ENCODE peak calls at places on chromosome 3, in seven cellular contexts. B, X, A, N, W, R and K are unnamed samples. For H3K4me1 and H3K36me3, the result is how much of the 10 kb centered on the place peaks cover.

GRCh38 chr3:20546636-20547035 is 360.6 kb upstream of the SGO1 start:
- DNase-seq in B (no peak), X (no peak), A (no peak), N (no peak), W (no peak), R (no peak), K (no peak)

GRCh38 chr3:15997274-15997943 is 177.1 kb upstream of the GALNT15 start:
- DNase-seq in B (no peak), X (no peak), A (no peak), N (no peak), W (no peak), R (no peak), K (no peak)

GRCh38 chr3:134775831-134776230 is 19.2 kb upstream of the EPHB1 start:
- DNase-seq in B (no peak), X (no peak), A (no peak), N (no peak), W (no peak), R (no peak), K (no peak)

GRCh38 chr3:136546718-136547117 is 205.5 kb downstream of the STAG1 start:
- DNase-seq in B (no peak), X (no peak), A (no peak), N (no peak), W (no peak), R (peak), K (no peak)

GRCh38 chr3:146883292-146883691 is 278.1 kb upstream of the PLSCR5 start:
- DNase-seq in B (no peak), X (no peak), A (no peak), N (no peak), W (no peak), R (no peak), K (no peak)

GRCh38 chr3:50138266-50139230 is 16.6 kb upstream of the SEMA3F start:
- DNase-seq in B (no peak), X (no peak), A (no peak), N (no peak), W (no peak), R (peak), K (no peak)

GRCh38 chr3:114745322-114746240 is 401.5 kb downstream of the ZBTB20 start:
- DNase-seq in B (no peak), X (peak), A (no peak), N (no peak), W (no peak), R (no peak), K (peak)

GRCh38 chr3:140726061-140726460 is 48.2 kb downstream of the TRIM42 start:
- DNase-seq in B (no peak), X (no peak), A (no peak), N (no peak), W (no peak), R (no peak), K (no peak)

GRCh38 chr3:29346828-29347227 is 66.0 kb downstream of the RBMS3 start:
- DNase-seq in B (no peak), X (no peak), A (no peak), N (no peak), W (no peak), R (peak), K (no peak)

GRCh38 chr3:42758126-42758525 is 14.9 kb downstream of the CCDC13 start:
- DNase-seq in B (no peak), X (no peak), A (no peak), N (no peak), W (peak), R (no peak), K (no peak)

GRCh38 chr3:114128826-114129225 is 50.0 kb downstream of the DRD3 start:
- DNase-seq in B (no peak), X (no peak), A (no peak), N (no peak), W (no peak), R (no peak), K (no peak)

GRCh38 chr3:192889694-192890093 is 28.0 kb downstream of the MB21D2 start:
- DNase-seq in B (no peak), X (no peak), A (no peak), N (no peak), W (no peak), R (no peak), K (no peak)

GRCh38 chr3:192887701-192888100 is 30.0 kb downstream of the MB21D2 start:
- DNase-seq in B (no peak), X (no peak), A (no peak), N (no peak), W (no peak), R (peak), K (no peak)

GRCh38 chr3:192888121-192888520 is 29.5 kb downstream of the MB21D2 start:
- DNase-seq in B (no peak), X (no peak), A (no peak), N (no peak), W (no peak), R (no peak), K (no peak)

GRCh38 chr3:192892981-192893827 is 24.5 kb downstream of the MB21D2 start:
- DNase-seq in B (no peak), X (peak), A (peak), N (no peak), W (peak), R (peak), K (peak)

GRCh38 chr3:192890348-192891335 is 27.0 kb downstream of the MB21D2 start:
- DNase-seq in B (no peak), X (no peak), A (no peak), N (no peak), W (no peak), R (no peak), K (no peak)
- H3K4me1 ChIP-seq in B (under half), X (under half), A (under half), N (under half), W (under half), R (under half), K (under half)

GRCh38 chr3:17087509-17087908 is 202.8 kb downstream of the PLCL2 start:
- DNase-seq in B (no peak), X (no peak), A (no peak), N (no peak), W (no peak), R (no peak), K (no peak)
- H3K36me3 ChIP-seq in B (under half), X (under half), A (under half), N (under half), W (under half), R (under half), K (under half)

DNA sequence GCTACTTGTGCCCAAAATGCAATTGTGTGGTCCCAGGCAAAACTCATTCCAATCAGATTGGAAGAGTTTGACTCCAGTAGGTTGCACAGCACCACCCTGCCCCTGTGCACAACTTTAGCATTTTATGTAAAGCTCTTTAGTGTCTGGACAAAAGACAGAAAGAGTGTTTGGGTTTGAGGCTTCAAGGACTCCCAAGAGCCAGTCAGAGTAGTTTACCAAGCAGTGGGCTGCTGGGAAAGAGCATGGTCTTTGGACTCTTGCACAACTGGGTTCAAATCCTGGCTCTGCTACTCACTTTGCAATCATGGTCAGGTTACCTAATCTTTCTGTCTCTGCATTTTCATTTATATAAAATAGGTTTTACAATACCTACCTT is 75.8 kb upstream of the UMPS start:
- DNase-seq in B (no peak), X (no peak), A (no peak), N (no peak), W (no peak), R (no peak), K (no peak)
- H3K27ac ChIP-seq in B (no peak), X (no peak), A (no peak), N (no peak), W (no peak), R (no peak), K (no peak)

GRCh38 chr3:9175421-9175820 is 74.0 kb downstream of the SRGAP3 start:
- DNase-seq in B (no peak), X (peak), A (no peak), N (no peak), W (no peak), R (no peak), K (no peak)
- H3K4me1 ChIP-seq in B (under half), X (under half), A (under half), N (under half), W (under half), R (under half), K (under half)

DNA sequence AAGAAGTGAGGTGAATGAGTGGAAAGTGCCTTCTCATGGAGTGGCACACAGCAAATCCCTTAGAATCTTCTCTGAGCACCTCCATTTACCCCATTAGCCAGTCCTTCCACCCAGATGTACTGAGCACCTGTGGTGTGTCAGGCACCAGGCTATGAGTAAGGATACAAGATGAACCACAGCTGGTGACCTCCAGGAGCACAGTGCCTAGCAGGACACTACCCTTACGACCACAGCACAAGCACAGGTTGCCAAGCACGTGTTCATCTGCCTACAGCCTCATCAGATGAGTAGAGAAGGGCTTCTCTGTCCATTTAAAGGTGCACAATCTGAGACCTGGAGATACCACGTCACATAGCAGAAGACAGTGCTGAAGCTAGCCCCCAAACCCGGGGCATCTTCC is 6.2 kb downstream of the MYLK start:
- DNase-seq in B (no peak), X (no peak), A (no peak), N (no peak), W (no peak), R (no peak), K (no peak)
- H3K36me3 ChIP-seq in B (under half), X (under half), A (under half), N (under half), W (under half), R (under half), K (under half)

GRCh38 chr3:179026636-179027035 is 45.0 kb downstream of the ZMAT3 start:
- DNase-seq in B (no peak), X (no peak), A (no peak), N (no peak), W (no peak), R (no peak), K (no peak)
- H3K27ac ChIP-seq in B (no peak), X (no peak), A (no peak), N (no peak), W (no peak), R (no peak), K (no peak)